ENCODE peak calls at places on chromosome 5, in four cellular contexts. One of them, this sample, is unnamed.

GRCh38 chr5:178120661-178121357 is 7.5 kb downstream of the N4BP3 start:
- DNase-seq in NCI-H460: peak; percentile 83
- DNase-seq in psoas muscle: peak; percentile 98
- DNase-seq in HCT116: no peak
- DNase-seq in this sample: no peak

GRCh38 chr5:72290356-72291133 is 29.5 kb downstream of the MRPS27 start:
- DNase-seq in NCI-H460: no peak
- DNase-seq in psoas muscle: no peak
- DNase-seq in HCT116: no peak
- DNase-seq in this sample: no peak

GRCh38 chr5:141492168-141492885 is 3.4 kb downstream of the PCDHGC5 start:
- DNase-seq in NCI-H460: no peak
- DNase-seq in psoas muscle: no peak
- DNase-seq in HCT116: no peak
- DNase-seq in this sample: no peak

GRCh38 chr5:31638748-31639418 is at the start of gene PDZD2:
- DNase-seq in NCI-H460: peak; percentile 53
- DNase-seq in psoas muscle: peak; percentile 85
- DNase-seq in HCT116: peak; percentile 48
- DNase-seq in this sample: peak; percentile 86

GRCh38 chr5:73160239-73160671 is 12.7 kb upstream of the TMEM174 start:
- DNase-seq in NCI-H460: no peak
- DNase-seq in psoas muscle: no peak
- DNase-seq in HCT116: no peak
- DNase-seq in this sample: no peak

GRCh38 chr5:120463991-120464626 is at the start of gene PRR16:
- DNase-seq in NCI-H460: peak; percentile 49
- DNase-seq in psoas muscle: peak; percentile 77
- DNase-seq in HCT116: no peak
- DNase-seq in this sample: peak; percentile 35

GRCh38 chr5:40717281-40717680 is 37.6 kb downstream of the PTGER4 start:
- DNase-seq in NCI-H460: no peak
- DNase-seq in psoas muscle: no peak
- DNase-seq in HCT116: no peak
- DNase-seq in this sample: no peak

GRCh38 chr5:67234671-67235176 is 38.1 kb upstream of the CD180 start:
- DNase-seq in NCI-H460: no peak
- DNase-seq in psoas muscle: peak; percentile 61
- DNase-seq in HCT116: no peak
- DNase-seq in this sample: no peak

GRCh38 chr5:131264453-131265200 is 774 bp downstream of the CDC42SE2 start:
- DNase-seq in NCI-H460: no peak
- DNase-seq in psoas muscle: peak; percentile 53
- DNase-seq in HCT116: no peak
- DNase-seq in this sample: no peak

GRCh38 chr5:173242079-173242478 is 7.1 kb upstream of the NKX2-5 start:
- DNase-seq in NCI-H460: no peak
- DNase-seq in psoas muscle: no peak
- DNase-seq in HCT116: no peak
- DNase-seq in this sample: no peak

GRCh38 chr5:98570661-98571181 is 202.7 kb upstream of the RGMB start:
- DNase-seq in NCI-H460: no peak
- DNase-seq in psoas muscle: no peak
- DNase-seq in HCT116: no peak
- DNase-seq in this sample: no peak

GRCh38 chr5:59123595-59124561 is 541.0 kb downstream of the RAB3C start:
- DNase-seq in NCI-H460: no peak
- DNase-seq in psoas muscle: no peak
- DNase-seq in HCT116: no peak
- DNase-seq in this sample: no peak

GRCh38 chr5:11912-12311 is 80.1 kb upstream of the PLEKHG4B start:
- DNase-seq in NCI-H460: no peak
- DNase-seq in psoas muscle: no peak
- DNase-seq in HCT116: no peak
- DNase-seq in this sample: no peak

GRCh38 chr5:50292735-50293394 is 148.2 kb downstream of the EMB start:
- DNase-seq in NCI-H460: no peak
- DNase-seq in psoas muscle: no peak
- DNase-seq in HCT116: no peak
- DNase-seq in this sample: no peak

GRCh38 chr5:133782736-133783135 is 170.4 kb upstream of the FSTL4 start:
- DNase-seq in NCI-H460: no peak
- DNase-seq in psoas muscle: no peak
- DNase-seq in HCT116: no peak
- DNase-seq in this sample: no peak

GRCh38 chr5:179416906-179417470 is 71.7 kb upstream of the ADAMTS2 start:
- DNase-seq in NCI-H460: no peak
- DNase-seq in psoas muscle: no peak
- DNase-seq in HCT116: no peak
- DNase-seq in this sample: no peak

GRCh38 chr5:56340196-56340980 is 107.3 kb upstream of the ANKRD55 start:
- DNase-seq in NCI-H460: no peak
- DNase-seq in psoas muscle: no peak
- DNase-seq in HCT116: no peak
- DNase-seq in this sample: no peak

GRCh38 chr5:1536298-1537165 is 12.8 kb upstream of the LPCAT1 start:
- DNase-seq in NCI-H460: no peak
- DNase-seq in psoas muscle: peak; percentile 46
- DNase-seq in HCT116: no peak
- DNase-seq in this sample: peak; percentile 44

GRCh38 chr5:37814699-37815098 is 25.1 kb downstream of the GDNF start:
- DNase-seq in NCI-H460: no peak
- DNase-seq in psoas muscle: no peak
- DNase-seq in HCT116: no peak
- DNase-seq in this sample: no peak

GRCh38 chr5:57302164-57302563 is 128.3 kb downstream of the GPBP1 start:
- DNase-seq in NCI-H460: peak; percentile 59
- DNase-seq in psoas muscle: no peak
- DNase-seq in HCT116: peak; percentile 93
- DNase-seq in this sample: peak; percentile 89

GRCh38 chr5:132103380-132103951 is 29.9 kb downstream of the CSF2 start:
- DNase-seq in NCI-H460: peak; percentile 51
- DNase-seq in psoas muscle: peak; percentile 81
- DNase-seq in HCT116: peak; percentile 86
- DNase-seq in this sample: peak; percentile 86

GRCh38 chr5:15993934-15994333 is 185.7 kb downstream of the MARCHF11 start:
- DNase-seq in NCI-H460: no peak
- DNase-seq in psoas muscle: no peak
- DNase-seq in HCT116: no peak
- DNase-seq in this sample: no peak

GRCh38 chr5:122907238-122907637 is 61.8 kb downstream of the SNX24 start:
- DNase-seq in NCI-H460: no peak
- DNase-seq in psoas muscle: no peak
- DNase-seq in HCT116: no peak
- DNase-seq in this sample: no peak

GRCh38 chr5:14407746-14408175 is 173.8 kb upstream of the OTULINL start:
- DNase-seq in NCI-H460: no peak
- DNase-seq in psoas muscle: no peak
- DNase-seq in HCT116: no peak
- DNase-seq in this sample: no peak

GRCh38 chr5:147485046-147485445 is 24.8 kb downstream of the DPYSL3 start:
- DNase-seq in NCI-H460: no peak
- DNase-seq in psoas muscle: no peak
- DNase-seq in HCT116: no peak
- DNase-seq in this sample: no peak

GRCh38 chr5:6745706-6746217 is 32.5 kb downstream of the TENT4A start:
- DNase-seq in NCI-H460: peak; percentile 44
- DNase-seq in psoas muscle: no peak
- DNase-seq in HCT116: peak; percentile 31
- DNase-seq in this sample: peak; percentile 28

GRCh38 chr5:167770461-167770860 is 521.0 kb upstream of the WWC1 start:
- DNase-seq in NCI-H460: no peak
- DNase-seq in psoas muscle: no peak
- DNase-seq in HCT116: no peak
- DNase-seq in this sample: no peak

GRCh38 chr5:155053482-155053881 is 39.9 kb downstream of the KIF4B start:
- DNase-seq in NCI-H460: no peak
- DNase-seq in psoas muscle: no peak
- DNase-seq in HCT116: no peak
- DNase-seq in this sample: no peak

GRCh38 chr5:1824903-1825841 is 24.0 kb downstream of the NDUFS6 start:
- DNase-seq in NCI-H460: no peak
- DNase-seq in psoas muscle: no peak
- DNase-seq in HCT116: no peak
- DNase-seq in this sample: no peak

GRCh38 chr5:151600069-151600665 is 9.0 kb upstream of the FAT2 start:
- DNase-seq in NCI-H460: no peak
- DNase-seq in psoas muscle: no peak
- DNase-seq in HCT116: no peak
- DNase-seq in this sample: no peak

GRCh38 chr5:78747703-78748359 is 99.3 kb upstream of the LHFPL2 start:
- DNase-seq in NCI-H460: no peak
- DNase-seq in psoas muscle: no peak
- DNase-seq in HCT116: no peak
- DNase-seq in this sample: no peak

GRCh38 chr5:154285661-154286408 is 95.3 kb downstream of the GALNT10 start:
- DNase-seq in NCI-H460: no peak
- DNase-seq in psoas muscle: no peak
- DNase-seq in HCT116: no peak
- DNase-seq in this sample: no peak

GRCh38 chr5:95895771-95896170 is 65.9 kb downstream of the ELL2 start:
- DNase-seq in NCI-H460: no peak
- DNase-seq in psoas muscle: no peak
- DNase-seq in HCT116: no peak
- DNase-seq in this sample: no peak

GRCh38 chr5:10454591-10455272 is 13.1 kb downstream of the ROPN1L start:
- DNase-seq in NCI-H460: no peak
- DNase-seq in psoas muscle: no peak
- DNase-seq in HCT116: no peak
- DNase-seq in this sample: no peak

GRCh38 chr5:14323466-14323865 is 180.3 kb downstream of the TRIO start:
- DNase-seq in NCI-H460: no peak
- DNase-seq in psoas muscle: no peak
- DNase-seq in HCT116: no peak
- DNase-seq in this sample: no peak

GRCh38 chr5:76544268-76544926 is 78.8 kb downstream of the F2RL2 start:
- DNase-seq in NCI-H460: peak; percentile 5
- DNase-seq in psoas muscle: no peak
- DNase-seq in HCT116: peak; percentile 31
- DNase-seq in this sample: peak; percentile 74

GRCh38 chr5:38226091-38226490 is 32.3 kb upstream of the EGFLAM start:
- DNase-seq in NCI-H460: no peak
- DNase-seq in psoas muscle: no peak
- DNase-seq in HCT116: no peak
- DNase-seq in this sample: no peak

GRCh38 chr5:81506900-81507588 is 113.1 kb upstream of the ACOT12 start:
- DNase-seq in NCI-H460: peak; percentile 80
- DNase-seq in psoas muscle: no peak
- DNase-seq in HCT116: peak; percentile 77
- DNase-seq in this sample: peak; percentile 76